ENCODE peak calls at places on chromosomes 16 and 17, in eight cellular contexts. Y, I, M, T, B, C, J and F are unnamed samples.

GRCh38 chr16:87789437-87790277 is 23.9 kb upstream of the KLHDC4 start:
- ATAC-seq in Y (peak), I (no peak), M (peak), T (peak), B (no peak), C (peak), J (peak), F (peak)

GRCh38 chr16:82033006-82033405 is 2.0 kb upstream of the HSD17B2 start:
- ATAC-seq in Y (no peak), I (no peak), M (no peak), T (peak), B (no peak), C (no peak), J (no peak), F (peak)

GRCh38 chr17:35627417-35627816 is 40.3 kb downstream of the AP2B1 start:
- ATAC-seq in Y (no peak), I (no peak), M (no peak), T (peak), B (no peak), C (no peak), J (no peak), F (no peak)

GRCh38 chr16:30459456-30459855 is 13.1 kb upstream of the ITGAL start:
- ATAC-seq in Y (no peak), I (no peak), M (no peak), T (no peak), B (no peak), C (no peak), J (no peak), F (no peak)

GRCh38 chr16:69471121-69471520 is 46.7 kb downstream of the CYB5B start:
- ATAC-seq in Y (no peak), I (peak), M (no peak), T (no peak), B (peak), C (no peak), J (no peak), F (no peak)

GRCh38 chr17:61122356-61122913 is 277.2 kb upstream of the TBX2 start:
- ATAC-seq in Y (no peak), I (no peak), M (no peak), T (no peak), B (no peak), C (no peak), J (no peak), F (no peak)

GRCh38 chr17:66938656-66939055 is 25.9 kb upstream of the CACNG4 start:
- ATAC-seq in Y (no peak), I (no peak), M (no peak), T (no peak), B (no peak), C (no peak), J (no peak), F (no peak)

GRCh38 chr17:80992077-80992947 is 671 bp downstream of the CHMP6 start:
- ATAC-seq in Y (no peak), I (peak), M (peak), T (peak), B (peak), C (peak), J (no peak), F (peak)

GRCh38 chr16:79589495-79590134 is 10.9 kb downstream of the MAF start:
- ATAC-seq in Y (peak), I (peak), M (peak), T (peak), B (no peak), C (peak), J (peak), F (peak)

GRCh38 chr17:43779145-43780125 is 658 bp upstream of the DUSP3 start:
- ATAC-seq in Y (no peak), I (peak), M (no peak), T (no peak), B (peak), C (peak), J (peak), F (no peak)

GRCh38 chr17:38320482-38320881 is 23.3 kb downstream of the GPR179 start:
- ATAC-seq in Y (peak), I (no peak), M (no peak), T (no peak), B (no peak), C (no peak), J (no peak), F (peak)

GRCh38 chr17:63022567-63022966 is 56.5 kb downstream of the TANC2 start:
- ATAC-seq in Y (no peak), I (no peak), M (no peak), T (no peak), B (no peak), C (no peak), J (no peak), F (no peak)

GRCh38 chr17:393806-394717 is 41.5 kb upstream of the RPH3AL start:
- ATAC-seq in Y (no peak), I (no peak), M (no peak), T (peak), B (no peak), C (no peak), J (peak), F (peak)

GRCh38 chr16:22989598-22989997 is 159.7 kb downstream of the USP31 start:
- ATAC-seq in Y (no peak), I (no peak), M (no peak), T (no peak), B (no peak), C (no peak), J (no peak), F (no peak)

GRCh38 chr16:84933774-84934571 is 77.4 kb downstream of the ZDHHC7 start:
- ATAC-seq in Y (no peak), I (no peak), M (peak), T (peak), B (no peak), C (peak), J (peak), F (no peak)

GRCh38 chr17:47634870-47635269 is 14.8 kb upstream of the KPNB1 start:
- ATAC-seq in Y (no peak), I (no peak), M (no peak), T (no peak), B (peak), C (no peak), J (no peak), F (no peak)

GRCh38 chr16:12330977-12331376 is 354.4 kb downstream of the SNX29 start:
- ATAC-seq in Y (no peak), I (no peak), M (peak), T (no peak), B (no peak), C (peak), J (peak), F (no peak)

GRCh38 chr17:41413982-41414381 is 10.4 kb downstream of the KRT37 start:
- ATAC-seq in Y (no peak), I (no peak), M (no peak), T (no peak), B (no peak), C (no peak), J (no peak), F (no peak)

GRCh38 chr17:4635823-4636375 is 5.6 kb downstream of the ALOX15 start:
- ATAC-seq in Y (no peak), I (no peak), M (no peak), T (peak), B (no peak), C (peak), J (no peak), F (no peak)

GRCh38 chr17:51848451-51848850 is 310.1 kb downstream of the CA10 start:
- ATAC-seq in Y (peak), I (no peak), M (no peak), T (no peak), B (no peak), C (no peak), J (no peak), F (no peak)

GRCh38 chr17:63859257-63859656 is 14.2 kb downstream of the CSH2 start:
- ATAC-seq in Y (no peak), I (no peak), M (no peak), T (no peak), B (no peak), C (no peak), J (no peak), F (no peak)

GRCh38 chr17:81153340-81153803 is 11.9 kb upstream of the PVALEF start:
- ATAC-seq in Y (no peak), I (no peak), M (peak), T (peak), B (no peak), C (no peak), J (no peak), F (peak)

GRCh38 chr17:38885044-38885727 is 15.3 kb downstream of the LASP1 start:
- ATAC-seq in Y (no peak), I (no peak), M (no peak), T (peak), B (no peak), C (no peak), J (no peak), F (no peak)

GRCh38 chr16:20260215-20261009 is 66.9 kb downstream of the GP2 start:
- ATAC-seq in Y (no peak), I (no peak), M (no peak), T (no peak), B (no peak), C (no peak), J (no peak), F (no peak)

GRCh38 chr16:81797443-81797842 is 18.4 kb downstream of the PLCG2 start:
- ATAC-seq in Y (peak), I (peak), M (no peak), T (peak), B (peak), C (peak), J (peak), F (peak)

GRCh38 chr17:32960815-32961214 is 30.8 kb upstream of the SPACA3 start:
- ATAC-seq in Y (peak), I (no peak), M (no peak), T (peak), B (no peak), C (no peak), J (no peak), F (no peak)